ENCODE peak calls at places on chromosomes 7 and 10, in nine cellular contexts. R is renal cortical epithelial cell; X is GM10248; Y is HFFc6; F is activated CD8-positive, alpha-beta memory T cell treated with anti-CD3 and anti-CD28 coated beads, Interleukin-2, amount 10 ng/mL, durations not matched to agents 7 days and 5 days; U is neural progenitor cell; J is Kasumi-1; Q is stimulated activated naive B cell treated with anti-CD40 and anti-IgM and Interleukin-4, amounts not matched to agents 10 μg/mL and 1 μg/mL and 100 μg/mL, for 72 hours; M is psoas muscle. D is an unnamed sample.

GRCh38 chr10:51832652-51833383 is 133.4 kb upstream of the CSTF2T start:
- DNase-seq in R (peak), X (no peak), Y (peak), F (peak), U (peak), J (no peak), Q (no peak), M (no peak), D (peak)

GRCh38 chr7:25389489-25390106 is 161.3 kb upstream of the NPVF start:
- DNase-seq in R (peak), X (peak), Y (no peak), F (no peak), U (peak), J (peak), Q (no peak), M (no peak), D (peak)

GRCh38 chr7:99331002-99331401 is 5.3 kb downstream of the ARPC1A start:
- DNase-seq in R (peak), X (no peak), Y (no peak), F (no peak), U (no peak), J (no peak), Q (no peak), M (no peak), D (no peak)

GRCh38 chr7:70037171-70037933 is 439.1 kb downstream of the AUTS2 start:
- DNase-seq in R (no peak), X (no peak), Y (no peak), F (no peak), U (no peak), J (no peak), Q (no peak), M (no peak), D (no peak)

GRCh38 chr7:13476881-13477444 is 512.5 kb downstream of the ETV1 start:
- DNase-seq in R (peak), X (no peak), Y (no peak), F (no peak), U (peak), J (no peak), Q (no peak), M (no peak), D (no peak)

GRCh38 chr7:32501522-32501921 is 6.2 kb downstream of the AVL9 start:
- DNase-seq in R (peak), X (no peak), Y (peak), F (no peak), U (no peak), J (no peak), Q (no peak), M (no peak), D (no peak)

GRCh38 chr10:131050162-131050766 is 261.3 kb downstream of the TCERG1L start:
- DNase-seq in R (no peak), X (no peak), Y (no peak), F (no peak), U (no peak), J (no peak), Q (no peak), M (no peak), D (no peak)

GRCh38 chr7:24290004-24290641 is 6.1 kb downstream of the NPY start:
- DNase-seq in R (peak), X (peak), Y (peak), F (peak), U (peak), J (peak), Q (peak), M (no peak), D (peak)

GRCh38 chr7:94394399-94395140 is at the start of gene COL1A2:
- DNase-seq in R (peak), X (peak), Y (peak), F (no peak), U (peak), J (no peak), Q (no peak), M (peak), D (peak)

GRCh38 chr7:132542895-132543294 is 33.4 kb downstream of the PLXNA4 start:
- DNase-seq in R (no peak), X (no peak), Y (no peak), F (no peak), U (no peak), J (no peak), Q (no peak), M (no peak), D (no peak)

GRCh38 chr7:4042402-4042801 is 639.7 kb upstream of the FOXK1 start:
- DNase-seq in R (no peak), X (no peak), Y (no peak), F (no peak), U (no peak), J (no peak), Q (no peak), M (no peak), D (no peak)

GRCh38 chr7:39678935-39679690 is 55.7 kb downstream of the RALA start:
- DNase-seq in R (no peak), X (no peak), Y (no peak), F (no peak), U (no peak), J (peak), Q (no peak), M (no peak), D (no peak)

GRCh38 chr10:118698421-118698820 is 56.3 kb downstream of the CACUL1 start:
- DNase-seq in R (peak), X (peak), Y (peak), F (peak), U (no peak), J (peak), Q (peak), M (no peak), D (no peak)

GRCh38 chr10:72318383-72319262 is 36.1 kb downstream of the DNAJB12 start:
- DNase-seq in R (no peak), X (no peak), Y (no peak), F (no peak), U (no peak), J (peak), Q (no peak), M (no peak), D (no peak)

GRCh38 chr7:99257675-99258074 is 15.0 kb upstream of the MYH16 start:
- DNase-seq in R (no peak), X (no peak), Y (no peak), F (no peak), U (no peak), J (no peak), Q (no peak), M (no peak), D (no peak)

GRCh38 chr10:101053516-101053915 is 8.3 kb upstream of the KAZALD1 start:
- DNase-seq in R (no peak), X (no peak), Y (peak), F (no peak), U (no peak), J (no peak), Q (no peak), M (no peak), D (no peak)

GRCh38 chr10:34504534-34504933 is 310.6 kb downstream of the PARD3 start:
- DNase-seq in R (peak), X (no peak), Y (peak), F (no peak), U (no peak), J (no peak), Q (no peak), M (no peak), D (no peak)

GRCh38 chr7:17304926-17305325 is 6.5 kb downstream of the AHR start:
- DNase-seq in R (peak), X (no peak), Y (peak), F (peak), U (no peak), J (no peak), Q (no peak), M (no peak), D (no peak)

GRCh38 chr10:89032141-89032814 is 41.7 kb downstream of the FAS start:
- DNase-seq in R (peak), X (peak), Y (peak), F (peak), U (no peak), J (no peak), Q (peak), M (no peak), D (no peak)

GRCh38 chr10:63738410-63738809 is 217.2 kb downstream of the REEP3 start:
- DNase-seq in R (peak), X (no peak), Y (peak), F (no peak), U (no peak), J (no peak), Q (no peak), M (no peak), D (no peak)

GRCh38 chr7:17185690-17186070 is 112.8 kb upstream of the AHR start:
- DNase-seq in R (peak), X (peak), Y (peak), F (no peak), U (no peak), J (peak), Q (peak), M (no peak), D (peak)

GRCh38 chr7:98520356-98520932 is 96.6 kb upstream of the NPTX2 start:
- DNase-seq in R (no peak), X (no peak), Y (no peak), F (no peak), U (no peak), J (no peak), Q (no peak), M (no peak), D (no peak)

GRCh38 chr10:78596556-78596955 is 472.2 kb upstream of the ZMIZ1 start:
- DNase-seq in R (no peak), X (no peak), Y (no peak), F (peak), U (no peak), J (no peak), Q (no peak), M (no peak), D (no peak)

GRCh38 chr7:19623676-19624075 is 85.2 kb downstream of the POLR1F start:
- DNase-seq in R (no peak), X (no peak), Y (no peak), F (no peak), U (no peak), J (no peak), Q (no peak), M (no peak), D (no peak)

GRCh38 chr10:6163364-6164270 is 39.1 kb upstream of the PFKFB3 start:
- DNase-seq in R (peak), X (peak), Y (peak), F (peak), U (peak), J (peak), Q (peak), M (peak), D (peak)

GRCh38 chr10:78215645-78216044 is 182.0 kb downstream of the RPS24 start:
- DNase-seq in R (no peak), X (no peak), Y (peak), F (no peak), U (no peak), J (peak), Q (peak), M (peak), D (peak)

GRCh38 chr7:130649004-130649790 is 19.4 kb downstream of the COPG2 start:
- DNase-seq in R (peak), X (peak), Y (peak), F (no peak), U (no peak), J (no peak), Q (peak), M (no peak), D (no peak)

GRCh38 chr7:52838981-52839411 is 196.4 kb upstream of the POM121L12 start:
- DNase-seq in R (peak), X (no peak), Y (no peak), F (no peak), U (no peak), J (no peak), Q (no peak), M (no peak), D (no peak)

GRCh38 chr7:14104861-14105260 is 115.4 kb upstream of the ETV1 start:
- DNase-seq in R (no peak), X (no peak), Y (no peak), F (no peak), U (peak), J (no peak), Q (no peak), M (no peak), D (no peak)

GRCh38 chr10:99927719-99928280 is 81.9 kb downstream of the DNMBP start:
- DNase-seq in R (peak), X (no peak), Y (no peak), F (no peak), U (peak), J (peak), Q (no peak), M (no peak), D (no peak)

GRCh38 chr10:2137549-2138174 is 400.3 kb upstream of the ADARB2 start:
- DNase-seq in R (peak), X (no peak), Y (no peak), F (no peak), U (peak), J (peak), Q (no peak), M (no peak), D (peak)

D was measured in Ammon's horn.